ENCODE peak calls at places on chromosome 21, in five cellular contexts. S is choroid plexus epithelial cell, B is NCI-H2081 treated with DMSO at 0.1 percent for 48 hours, U is epithelial cell of esophagus, D is cardiac muscle cell. G is an unnamed sample.

GRCh38 chr21:36506482-36506881 is 26.6 kb upstream of the CLDN14 start:
- DNase-seq in S (no peak), B (no peak), U (no peak), D (no peak), G (no peak)

GRCh38 chr21:15112858-15113257 is 48.1 kb upstream of the NRIP1 start:
- DNase-seq in S (no peak), B (no peak), U (no peak), D (no peak), G (no peak)

GRCh38 chr21:29033301-29033700 is 8.8 kb downstream of the USP16 start:
- DNase-seq in S (no peak), B (no peak), U (peak; percentile 32), D (no peak), G (no peak)

GRCh38 chr21:37237346-37237745 is 29.8 kb downstream of the VPS26C start:
- DNase-seq in S (no peak), B (no peak), U (no peak), D (no peak), G (no peak)

GRCh38 chr21:42654913-42655796 is 1.7 kb downstream of the PDE9A start:
- DNase-seq in S (no peak), B (no peak), U (no peak), D (no peak), G (no peak)

GRCh38 chr21:45384656-45385548 is 20.1 kb upstream of the COL18A1 start:
- DNase-seq in S (no peak), B (no peak), U (no peak), D (no peak), G (no peak)

GRCh38 chr21:46122758-46123683 is 25.1 kb downstream of the COL6A2 start:
- DNase-seq in S (no peak), B (no peak), U (no peak), D (no peak), G (no peak)

GRCh38 chr21:38816400-38816973 is 10.8 kb downstream of the ETS2 start:
- DNase-seq in S (no peak), B (no peak), U (no peak), D (no peak), G (no peak)

GRCh38 chr21:27365394-27365793 is 398.5 kb upstream of the ADAMTS5 start:
- DNase-seq in S (peak; percentile 33), B (no peak), U (peak; percentile 33), D (no peak), G (no peak)

GRCh38 chr21:44547656-44548331 is 3.5 kb downstream of the KRTAP10-2 start:
- DNase-seq in S (no peak), B (no peak), U (no peak), D (no peak), G (no peak)

GRCh38 chr21:24023402-24023801 is 1583.9 kb downstream of the MRPL39 start:
- DNase-seq in S (no peak), B (peak; percentile 67), U (no peak), D (no peak), G (no peak)

GRCh38 chr21:26513212-26513611 is 59.9 kb downstream of the CYYR1 start:
- DNase-seq in S (peak; percentile 4), B (no peak), U (peak; percentile 46), D (no peak), G (peak; percentile 41)

GRCh38 chr21:37149411-37149810 is 76.4 kb downstream of the TTC3 start:
- DNase-seq in S (peak; percentile 92), B (no peak), U (peak; percentile 66), D (no peak), G (peak; percentile 75)

GRCh38 chr21:13937236-13937635 is 273.5 kb downstream of the LIPI start:
- DNase-seq in S (no peak), B (no peak), U (no peak), D (no peak), G (no peak)

GRCh38 chr21:31173881-31174555 is 135.7 kb upstream of the KRTAP19-8 start:
- DNase-seq in S (no peak), B (no peak), U (no peak), D (peak; percentile 43), G (no peak)

GRCh38 chr21:25338415-25338814 is 268.9 kb downstream of the MRPL39 start:
- DNase-seq in S (no peak), B (no peak), U (no peak), D (peak; percentile 1), G (no peak)

GRCh38 chr21:43639470-43640178 is 19.7 kb downstream of the HSF2BP start:
- DNase-seq in S (peak; percentile 93), B (no peak), U (peak; percentile 89), D (no peak), G (peak; percentile 92)

GRCh38 chr21:42530167-42530518 is 16.5 kb downstream of the SLC37A1 start:
- DNase-seq in S (no peak), B (no peak), U (no peak), D (no peak), G (no peak)

GRCh38 chr21:34845521-34846213 is 176.9 kb downstream of the CLIC6 start:
- DNase-seq in S (peak; percentile 94), B (no peak), U (peak; percentile 89), D (no peak), G (peak; percentile 82)